ENCODE peak calls at places on chromosomes 5 and 9, in seven cellular contexts. B is heart right ventricle; X is lung microvascular endothelial cell; S is NCI-H2081; I is substantia nigra; R is activated CD8-positive, alpha-beta memory T cell treated with anti-CD3 and anti-CD28 coated beads for 4 hours; L is stimulated activated CD4-positive, alpha-beta T cell treated with anti-CD3 and anti-CD28 coated beads, Interleukin-15, amount 100 ng/mL, for 1 hour. D is an unnamed sample.

GRCh38 chr9:83182071-83182470 is 119.1 kb upstream of the RASEF start:
- DNase-seq in B (no peak), X (no peak), S (no peak), I (no peak), R (no peak), L (no peak), D (no peak)

GRCh38 chr9:98374385-98375051 is 119.1 kb upstream of the TBC1D2 start:
- DNase-seq in B (no peak), X (no peak), S (no peak), I (no peak), R (no peak), L (no peak), D (no peak)

GRCh38 chr5:119655081-119655480 is 25.7 kb downstream of the FAM170A start:
- DNase-seq in B (no peak), X (no peak), S (no peak), I (no peak), R (no peak), L (no peak), D (no peak)

GRCh38 chr5:3345195-3345594 is 250.4 kb upstream of the IRX1 start:
- DNase-seq in B (no peak), X (no peak), S (no peak), I (no peak), R (no peak), L (no peak), D (no peak)

GRCh38 chr9:15785584-15785983 is 232.7 kb downstream of the CCDC171 start:
- DNase-seq in B (no peak), X (no peak), S (no peak), I (no peak), R (no peak), L (no peak), D (no peak)

GRCh38 chr5:34674226-34674625 is 18.1 kb downstream of the RAI14 start:
- DNase-seq in B (no peak), X (no peak), S (no peak), I (no peak), R (no peak), L (no peak), D (no peak)

GRCh38 chr9:129323376-129323998 is 145.4 kb upstream of the IER5L start:
- DNase-seq in B (no peak), X (no peak), S (no peak), I (no peak), R (no peak), L (no peak), D (no peak)

GRCh38 chr5:75281716-75282465 is 45.2 kb upstream of the ANKRD31 start:
- DNase-seq in B (no peak), X (no peak), S (no peak), I (no peak), R (no peak), L (no peak), D (no peak)

GRCh38 chr5:14906628-14907027 is 35.0 kb upstream of the ANKH start:
- DNase-seq in B (no peak), X (no peak), S (no peak), I (no peak), R (no peak), L (no peak), D (no peak)

D was measured in activated T-helper 9 cell treated with anti-CD3 and anti-CD28 coated beads, Interleukin-2, amount 50 U/mL, for 16 hours.